ENCODE peak calls at places on chromosomes 5 and 9, in nine cellular contexts. H, F, S, T, G, P, W, M and E are unnamed samples.

GRCh38 chr5:111928501-111928900 is 171.5 kb upstream of the NREP start:
- DNase-seq in H (no peak), T (no peak), M (no peak), G (no peak), F (no peak), P (no peak), S (no peak), W (no peak), E (no peak)

GRCh38 chr9:88258012-88258411 is 119.7 kb upstream of the SPATA31C2 start:
- DNase-seq in H (no peak), P (peak; percentile 66), W (no peak), G (no peak), T (no peak), M (peak; percentile 48), F (no peak), S (no peak), E (no peak)

GRCh38 chr5:9034671-9035070 is 511.2 kb downstream of the SEMA5A start:
- DNase-seq in T (no peak), M (no peak), P (peak; percentile 46), S (no peak), W (no peak), F (no peak), G (no peak), H (no peak), E (no peak)

GRCh38 chr9:94017939-94018531 is 62.9 kb upstream of the BARX1 start:
- DNase-seq in H (no peak), G (no peak), P (no peak), T (no peak), M (no peak), S (no peak), F (no peak), W (no peak), E (no peak)

GRCh38 chr5:26948921-26949320 is 89.5 kb downstream of the CDH9 start:
- DNase-seq in P (no peak), M (no peak), F (no peak), S (no peak), G (no peak), W (no peak), T (no peak), H (no peak), E (no peak)

GRCh38 chr5:128681096-128681495 is 143.1 kb upstream of the FBN2 start:
- DNase-seq in F (no peak), T (no peak), H (no peak), M (no peak), P (no peak), G (no peak), S (no peak), W (no peak), E (no peak)

GRCh38 chr5:114361724-114362196 is at the start of gene KCNN2:
- DNase-seq in W (no peak), P (peak; percentile 4), M (peak; percentile 85), T (peak; percentile 96), F (peak; percentile 42), S (peak; percentile 84), H (peak; percentile 89), G (no peak), E (peak; percentile 86)

GRCh38 chr9:98778711-98779530 is 17.4 kb downstream of the ANKS6 start:
- DNase-seq in T (no peak), G (no peak), W (no peak), S (no peak), H (no peak), F (no peak), P (no peak), M (no peak), E (peak; percentile 13)

GRCh38 chr5:56342612-56343011 is 109.5 kb upstream of the ANKRD55 start:
- DNase-seq in G (no peak), P (no peak), H (no peak), T (no peak), F (no peak), W (no peak), S (no peak), M (no peak), E (no peak)

GRCh38 chr5:56345352-56345751 is 112.2 kb upstream of the ANKRD55 start:
- DNase-seq in W (no peak), H (no peak), P (no peak), M (no peak), S (no peak), G (no peak), F (no peak), T (no peak), E (no peak)

GRCh38 chr5:56344594-56344993 is 111.5 kb upstream of the ANKRD55 start:
- DNase-seq in T (no peak), G (no peak), P (no peak), S (no peak), H (no peak), W (no peak), F (no peak), M (no peak), E (no peak)

GRCh38 chr5:56346044-56346710 is 113.0 kb upstream of the ANKRD55 start:
- DNase-seq in F (no peak), P (no peak), T (no peak), S (no peak), W (no peak), H (no peak), M (no peak), G (no peak), E (no peak)

DNA sequence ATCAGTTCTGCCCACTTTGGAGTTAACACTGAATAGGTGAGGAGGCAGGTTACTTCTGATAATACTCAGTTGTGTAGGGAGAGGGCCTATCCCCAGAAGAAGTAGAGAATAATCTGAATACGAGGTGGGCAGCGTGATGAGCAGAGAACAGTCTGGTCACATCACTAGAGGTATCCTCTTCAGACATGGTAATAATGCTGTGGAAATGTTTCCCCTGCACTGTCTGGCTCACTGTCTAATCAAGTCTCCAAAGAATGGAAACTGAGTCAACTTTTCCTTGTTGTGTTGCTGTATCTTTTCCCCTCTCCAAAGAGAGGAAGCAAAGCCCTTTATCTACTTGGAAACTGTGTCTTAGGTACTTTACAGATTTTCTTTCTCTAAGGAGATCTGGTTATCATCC is 110.9 kb upstream of the ANKRD55 start:
- DNase-seq in S (no peak), M (no peak), H (no peak), W (no peak), P (no peak), T (no peak), F (no peak), G (no peak), E (no peak)
- H3K9me3 ChIP-seq in S (no peaks in the 10 kb centered on the region), M (no peaks in the 10 kb centered on the region), H (peaks cover 4% of the 10 kb centered on the region), W (no peaks in the 10 kb centered on the region), P (no peaks in the 10 kb centered on the region), T (no peaks in the 10 kb centered on the region), F (no peaks in the 10 kb centered on the region), G (no peaks in the 10 kb centered on the region), E (no peaks in the 10 kb centered on the region)

DNA sequence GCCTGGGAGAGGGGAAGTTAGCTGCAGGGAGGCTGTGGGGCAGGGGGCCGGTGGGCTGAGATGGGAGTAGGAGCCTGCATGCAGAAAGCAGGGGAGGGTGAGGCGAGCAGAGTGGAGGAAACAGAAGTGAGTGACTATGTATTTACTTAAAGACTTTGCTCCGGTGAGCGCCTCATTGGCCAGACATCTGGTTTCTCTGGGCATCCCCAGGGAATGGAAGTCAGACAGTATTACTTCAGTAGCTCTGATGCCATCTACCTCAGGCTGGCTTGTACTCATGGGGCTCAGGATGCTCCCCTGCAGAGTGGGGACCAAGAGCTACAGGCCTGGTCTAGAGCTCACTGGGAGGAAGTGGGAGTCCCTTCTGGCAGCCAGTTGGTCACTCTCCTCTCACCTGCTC is 78.2 kb upstream of the ARAP3 start:
- DNase-seq in F (no peak), S (no peak), P (peak; percentile 27), G (no peak), M (no peak), W (no peak), T (no peak), H (no peak), E (no peak)
- H3K27me3 ChIP-seq in F (no peaks in the 10 kb centered on the region), S (peaks cover 23% of the 10 kb centered on the region), P (peaks cover 40% of the 10 kb centered on the region), G (peaks cover 6% of the 10 kb centered on the region), M (no peaks in the 10 kb centered on the region), W (peaks cover 16% of the 10 kb centered on the region), T (no peaks in the 10 kb centered on the region), H (peaks cover 9% of the 10 kb centered on the region), E (no peaks in the 10 kb centered on the region)

GRCh38 chr5:179128041-179128365 is 67.8 kb downstream of the ZNF354C start:
- DNase-seq in M (no peak), W (no peak), G (no peak), H (no peak), S (peak; percentile 36), P (no peak), T (no peak), F (peak; percentile 11), E (no peak)
- H3K9me3 ChIP-seq in M (no peaks in the 10 kb centered on the region), W (no peaks in the 10 kb centered on the region), G (no peaks in the 10 kb centered on the region), H (peaks cover 22% of the 10 kb centered on the region), S (no peaks in the 10 kb centered on the region), P (no peaks in the 10 kb centered on the region), T (no peaks in the 10 kb centered on the region), F (no peaks in the 10 kb centered on the region), E (no peaks in the 10 kb centered on the region)

GRCh38 chr5:172681421-172681820 is 40.4 kb downstream of the NEURL1B start:
- DNase-seq in T (no peak), M (no peak), W (no peak), P (no peak), F (no peak), H (no peak), S (no peak), G (no peak), E (no peak)
- H3K27me3 ChIP-seq in T (no peaks in the 10 kb centered on the region), M (no peaks in the 10 kb centered on the region), W (no peaks in the 10 kb centered on the region), P (no peaks in the 10 kb centered on the region), F (no peaks in the 10 kb centered on the region), H (no peaks in the 10 kb centered on the region), S (no peaks in the 10 kb centered on the region), G (no peaks in the 10 kb centered on the region), E (no peaks in the 10 kb centered on the region)

DNA sequence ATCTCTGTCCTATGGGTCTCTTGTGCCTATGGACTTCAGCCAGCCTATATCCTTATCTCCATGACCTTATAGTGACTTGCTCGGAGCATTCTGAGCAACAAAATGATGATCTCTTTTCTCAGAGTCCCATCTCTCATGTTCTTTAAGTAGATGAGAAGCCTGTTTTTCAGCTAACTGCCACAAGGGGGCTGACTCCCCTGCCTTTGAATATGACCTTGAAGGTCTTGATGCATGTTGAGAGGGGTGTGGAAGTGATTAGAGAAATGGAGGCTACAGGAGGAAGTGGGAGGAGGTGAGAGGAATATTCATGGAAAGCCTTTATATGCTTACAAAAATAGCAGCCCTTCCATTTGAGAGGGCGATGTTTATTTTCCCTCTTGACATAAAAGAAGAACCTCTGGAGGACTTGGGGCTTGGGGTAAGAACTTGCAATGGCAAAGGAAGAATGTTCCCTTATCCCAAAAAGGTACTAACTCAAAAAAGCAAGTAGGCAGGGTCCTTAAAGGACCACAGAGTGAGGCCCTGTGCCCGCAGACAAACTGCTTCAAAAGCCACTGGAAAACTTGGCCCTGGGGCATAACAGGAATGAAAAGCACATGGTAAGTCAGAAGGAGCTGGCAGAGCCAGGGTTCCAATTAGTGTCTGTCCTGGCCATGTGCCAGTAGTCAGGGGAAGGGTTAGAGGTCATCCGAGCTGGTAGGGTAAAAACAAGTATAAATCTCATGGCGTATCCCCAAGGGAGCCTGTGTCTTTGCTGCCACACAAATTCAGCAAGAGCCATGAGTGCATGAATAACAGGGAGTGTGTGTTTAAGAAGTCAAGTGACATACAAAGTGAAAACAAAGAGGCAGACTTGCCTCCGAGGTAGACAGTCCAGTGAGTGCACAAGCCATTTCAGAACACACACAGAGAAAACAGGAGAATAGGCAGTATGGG is 39.1 kb downstream of the FGD3 start:
- DNase-seq in F (no peak), W (no peak), G (peak; percentile 35), S (peak; percentile 53), P (peak; percentile 28), M (no peak), T (no peak), H (no peak), E (no peak)
- H3K9me3 ChIP-seq in F (no peaks in the 10 kb centered on the region), W (peaks cover 16% of the 10 kb centered on the region), G (no peaks in the 10 kb centered on the region), S (peaks cover 4% of the 10 kb centered on the region), P (no peaks in the 10 kb centered on the region), M (no peaks in the 10 kb centered on the region), T (no peaks in the 10 kb centered on the region), H (peaks cover 12% of the 10 kb centered on the region), E (no peaks in the 10 kb centered on the region)